ENCODE peak calls at places on chromosomes 2 and 18, in ten cellular contexts. H is ovary, W is A549, L is transverse colon, A is K562, T is tibial nerve, N is sigmoid colon, V is HepG2, J is suprapubic skin, S is upper lobe of left lung. P is an unnamed sample.

GRCh38 chr2:144041612-144042011 is 478.3 kb downstream of the ZEB2 start:
- DNase-seq in L (no peak), A (no peak), T (no peak), S (no peak), W (no peak), V (no peak), J (no peak), N (no peak), H (no peak), P (no peak)

GRCh38 chr2:242020196-242021004 is 150.9 kb downstream of the RTP5 start:
- DNase-seq in W (no peak), L (peak; percentile 30), V (peak; percentile 63), T (peak; percentile 32), S (no peak), N (peak; percentile 63), A (peak; percentile 44), H (peak; percentile 78), J (no peak), P (no peak)

GRCh38 chr18:59145055-59145454 is 5.4 kb downstream of the SEC11C start:
- DNase-seq in V (no peak), S (no peak), A (no peak), N (no peak), W (no peak), J (no peak), H (no peak), T (no peak), L (no peak), P (peak; percentile 46)

GRCh38 chr2:63780483-63781155 is 61.1 kb upstream of the UGP2 start:
- DNase-seq in L (no peak), T (no peak), A (no peak), V (no peak), H (no peak), S (no peak), J (no peak), W (no peak), N (no peak), P (no peak)

GRCh38 chr2:203061346-203061745 is 46.7 kb downstream of the NBEAL1 start:
- DNase-seq in L (no peak), H (no peak), J (no peak), N (no peak), W (peak; percentile 14), V (peak; percentile 70), T (no peak), S (no peak), A (no peak), P (no peak)

GRCh38 chr2:159227467-159227866 is 59.0 kb downstream of the WDSUB1 start:
- DNase-seq in V (no peak), S (no peak), A (no peak), N (no peak), W (no peak), L (no peak), T (no peak), H (no peak), J (no peak), P (no peak)

GRCh38 chr18:35267161-35267651 is 22.8 kb downstream of the ZSCAN30 start:
- DNase-seq in T (peak; percentile 60), W (no peak), S (peak; percentile 95), J (peak; percentile 91), A (no peak), V (no peak), L (peak; percentile 80), H (peak; percentile 89), N (peak; percentile 93), P (peak; percentile 80)

GRCh38 chr2:32456808-32457207 is 100.0 kb downstream of the BIRC6 start:
- DNase-seq in T (no peak), S (no peak), W (no peak), N (no peak), J (no peak), H (no peak), A (no peak), L (no peak), V (no peak), P (no peak)

GRCh38 chr2:138536302-138536701 is 34.7 kb downstream of the SPOPL start:
- DNase-seq in V (no peak), A (no peak), T (no peak), H (no peak), J (no peak), N (no peak), L (no peak), W (no peak), S (no peak), P (no peak)

GRCh38 chr18:53219853-53220252 is 879.9 kb downstream of the DCC start:
- DNase-seq in A (no peak), L (no peak), N (no peak), W (no peak), J (no peak), V (no peak), T (no peak), S (no peak), H (no peak), P (no peak)

GRCh38 chr2:171084128-171084527 is 76.6 kb downstream of the TLK1 start:
- DNase-seq in J (no peak), N (no peak), V (no peak), W (no peak), S (no peak), A (peak; percentile 18), H (no peak), L (no peak), T (no peak), P (no peak)

GRCh38 chr2:96685285-96685591 is 42.7 kb downstream of the FER1L5 start:
- DNase-seq in A (no peak), H (peak; percentile 58), W (no peak), L (no peak), N (no peak), S (no peak), T (no peak), J (no peak), V (no peak), P (no peak)

GRCh38 chr2:60989256-60989655 is 28.3 kb upstream of the PEX13 start:
- DNase-seq in J (no peak), N (no peak), A (no peak), W (no peak), T (no peak), V (no peak), S (no peak), H (no peak), L (peak; percentile 33), P (no peak)

GRCh38 chr2:85431787-85432186 is 13.3 kb downstream of the SH2D6 start:
- DNase-seq in A (no peak), J (no peak), L (no peak), V (no peak), N (no peak), H (no peak), T (no peak), S (no peak), W (no peak), P (no peak)
- TF ChIP-seq EP300 in A (no peak), J (no peak), L (no peak), V (no peak), N (no peak), H (no peak), T (no peak), S (no peak), W (no peak), P (no peak)

DNA sequence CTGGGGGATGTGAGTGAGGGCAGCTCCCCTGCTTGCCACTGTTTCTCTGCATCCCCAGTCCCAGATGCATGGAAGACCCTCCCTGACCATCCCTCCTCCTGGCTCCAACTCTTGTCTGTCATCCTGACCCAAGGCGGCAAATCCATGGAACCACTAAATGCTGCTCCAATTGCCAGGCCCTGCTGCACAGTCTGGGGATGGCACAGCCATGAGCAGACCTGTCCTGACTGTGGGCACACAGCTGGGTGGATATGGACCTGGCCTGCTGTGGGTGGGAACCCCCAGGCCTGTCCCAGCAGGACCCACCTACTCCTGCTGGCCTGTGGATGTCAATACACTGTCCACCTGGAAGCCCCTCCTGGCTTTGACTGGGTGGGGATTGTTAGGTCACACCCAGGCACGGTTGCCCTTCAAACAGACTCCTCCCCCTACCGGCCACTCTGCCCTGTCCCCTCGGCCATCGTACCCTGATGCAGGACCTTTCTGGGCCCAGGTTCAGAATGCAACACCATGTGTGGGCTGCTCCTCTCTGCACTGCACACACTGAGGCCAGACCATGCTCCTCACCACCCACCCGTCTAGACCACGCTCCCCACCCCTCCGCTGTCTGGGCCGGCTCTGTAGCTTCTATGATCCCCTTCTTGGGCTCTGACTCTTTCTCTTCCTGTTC is 57.8 kb downstream of the INPP5D start:
- DNase-seq in W (no peak), S (no peak), T (no peak), H (no peak), V (no peak), L (no peak), N (peak; percentile 42), A (no peak), J (peak; percentile 46), P (no peak)
- TF ChIP-seq POLR2A in W (no peak), S (no peak), T (no peak), H (no peak), V (no peak), L (no peak), N (no peak), A (no peak), J (no peak), P (no peak)

GRCh38 chr2:36482576-36483214 is 115.3 kb downstream of the FEZ2 start:
- DNase-seq in W (no peak), A (no peak), J (no peak), S (no peak), L (peak; percentile 17), N (no peak), T (peak; percentile 40), H (no peak), V (peak; percentile 76), P (no peak)

GRCh38 chr2:36480028-36480427 is 117.9 kb downstream of the FEZ2 start:
- DNase-seq in W (no peak), N (no peak), T (no peak), S (no peak), H (no peak), J (no peak), L (no peak), V (no peak), A (no peak), P (no peak)

GRCh38 chr2:36480596-36480995 is 117.4 kb downstream of the FEZ2 start:
- DNase-seq in J (no peak), V (no peak), N (no peak), L (no peak), H (no peak), S (no peak), W (no peak), T (no peak), A (no peak), P (no peak)

GRCh38 chr2:36483290-36483689 is 114.7 kb downstream of the FEZ2 start:
- DNase-seq in J (no peak), S (no peak), W (no peak), A (no peak), T (no peak), H (no peak), N (no peak), L (no peak), V (no peak), P (no peak)

GRCh38 chr2:36481709-36482108 is 116.3 kb downstream of the FEZ2 start:
- DNase-seq in W (no peak), V (no peak), N (no peak), L (no peak), A (no peak), S (no peak), T (no peak), H (no peak), J (no peak), P (no peak)
- H3K4me3 ChIP-seq in W (no peak overlapping the region), V (no peak overlapping the region), N (no peak overlapping the region), L (no peak overlapping the region), A (no peak overlapping the region), S (no peak overlapping the region), T (no peak overlapping the region), H (no peak overlapping the region), J (no peak overlapping the region), P (no peak overlapping the region)

DNA sequence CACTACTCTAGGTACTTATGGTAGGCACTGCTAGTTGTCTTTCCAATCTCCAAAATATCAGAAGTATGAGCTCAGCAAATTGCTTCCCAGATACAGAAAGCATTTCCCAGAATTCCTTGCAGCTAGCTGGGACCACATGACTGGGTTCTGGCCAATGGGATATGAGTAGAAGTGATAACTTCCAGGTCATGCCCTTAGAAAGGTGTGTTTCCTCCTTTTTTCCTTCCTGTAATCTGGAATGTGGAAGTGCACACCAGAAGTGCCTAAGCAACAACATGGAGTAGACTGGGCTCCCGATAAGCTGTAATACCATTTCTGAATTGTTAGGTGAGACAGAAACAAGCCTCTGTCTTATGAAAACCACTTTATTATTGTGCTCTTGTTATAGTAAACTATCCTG is 279.8 kb downstream of the ZNF385B start:
- DNase-seq in W (no peak), H (no peak), S (no peak), A (no peak), T (no peak), N (no peak), L (no peak), V (no peak), J (no peak), P (no peak)
- TF ChIP-seq EP300 in W (no peak), H (no peak), S (no peak), A (no peak), T (no peak), N (no peak), L (no peak), V (no peak), J (no peak), P (no peak)

P was measured in stomach.